ENCODE peak calls at places on chromosomes 12 and 14, in seven cellular contexts. One of them, this sample, is unnamed.

GRCh38 chr12:92039048-92039447 is 106.6 kb downstream of the BTG1 start:
- DNase-seq in mammary epithelial cell: no peak
- DNase-seq in endodermal cell: no peak
- DNase-seq in OCI-LY7: no peak
- DNase-seq in stomach: no peak
- DNase-seq in colonic mucosa: no peak
- DNase-seq in lung: no peak
- DNase-seq in this sample: no peak

GRCh38 chr14:39169541-39169900 is 612 bp downstream of the TRAPPC6B start:
- DNase-seq in colonic mucosa: peak; percentile 24
- DNase-seq in OCI-LY7: no peak
- DNase-seq in endodermal cell: no peak
- DNase-seq in stomach: no peak
- DNase-seq in mammary epithelial cell: peak; percentile 39
- DNase-seq in lung: peak; percentile 51
- DNase-seq in this sample: no peak

GRCh38 chr12:124928095-124928911 is 13.9 kb upstream of the UBC start:
- DNase-seq in lung: peak; percentile 88
- DNase-seq in stomach: peak; percentile 81
- DNase-seq in OCI-LY7: no peak
- DNase-seq in endodermal cell: no peak
- DNase-seq in colonic mucosa: peak; percentile 77
- DNase-seq in mammary epithelial cell: peak; percentile 99
- DNase-seq in this sample: peak; percentile 92

GRCh38 chr14:88868558-88869159 is 44.2 kb downstream of the TTC8 start:
- DNase-seq in mammary epithelial cell: peak; percentile 39
- DNase-seq in endodermal cell: no peak
- DNase-seq in colonic mucosa: no peak
- DNase-seq in OCI-LY7: peak; percentile 21
- DNase-seq in stomach: no peak
- DNase-seq in lung: no peak
- DNase-seq in this sample: no peak

GRCh38 chr14:29426083-29426482 is 501.6 kb downstream of the PRKD1 start:
- DNase-seq in OCI-LY7: no peak
- DNase-seq in colonic mucosa: no peak
- DNase-seq in mammary epithelial cell: no peak
- DNase-seq in stomach: no peak
- DNase-seq in endodermal cell: no peak
- DNase-seq in lung: no peak
- DNase-seq in this sample: no peak

GRCh38 chr12:55822228-55822627 is 4.4 kb downstream of the ORMDL2 start:
- DNase-seq in endodermal cell: peak; percentile 87
- DNase-seq in lung: no peak
- DNase-seq in stomach: no peak
- DNase-seq in OCI-LY7: no peak
- DNase-seq in mammary epithelial cell: no peak
- DNase-seq in colonic mucosa: peak; percentile 37
- DNase-seq in this sample: no peak

GRCh38 chr14:80200093-80200492 is 11.2 kb downstream of the DIO2 start:
- DNase-seq in stomach: no peak
- DNase-seq in mammary epithelial cell: no peak
- DNase-seq in colonic mucosa: no peak
- DNase-seq in OCI-LY7: no peak
- DNase-seq in endodermal cell: no peak
- DNase-seq in lung: no peak
- DNase-seq in this sample: no peak

GRCh38 chr12:71306808-71307207 is 132.8 kb upstream of the LGR5 start:
- DNase-seq in mammary epithelial cell: peak; percentile 12
- DNase-seq in OCI-LY7: no peak
- DNase-seq in colonic mucosa: no peak
- DNase-seq in stomach: no peak
- DNase-seq in lung: no peak
- DNase-seq in endodermal cell: no peak
- DNase-seq in this sample: no peak

GRCh38 chr12:42969357-42969756 is 379.8 kb upstream of the PRICKLE1 start:
- DNase-seq in endodermal cell: no peak
- DNase-seq in colonic mucosa: no peak
- DNase-seq in stomach: no peak
- DNase-seq in lung: no peak
- DNase-seq in mammary epithelial cell: no peak
- DNase-seq in OCI-LY7: no peak
- DNase-seq in this sample: no peak

GRCh38 chr14:61585598-61586538 is 109.4 kb upstream of the HIF1A start:
- DNase-seq in endodermal cell: peak; percentile 30
- DNase-seq in colonic mucosa: peak; percentile 76
- DNase-seq in OCI-LY7: no peak
- DNase-seq in mammary epithelial cell: no peak
- DNase-seq in lung: peak; percentile 37
- DNase-seq in stomach: peak; percentile 61
- DNase-seq in this sample: peak; percentile 69

GRCh38 chr12:45763381-45763780 is 33.9 kb downstream of the ARID2 start:
- DNase-seq in colonic mucosa: no peak
- DNase-seq in stomach: no peak
- DNase-seq in OCI-LY7: no peak
- DNase-seq in mammary epithelial cell: no peak
- DNase-seq in endodermal cell: no peak
- DNase-seq in lung: no peak
- DNase-seq in this sample: no peak

GRCh38 chr14:55151601-55152000 is 22.5 kb downstream of the LGALS3 start:
- DNase-seq in colonic mucosa: no peak
- DNase-seq in OCI-LY7: no peak
- DNase-seq in endodermal cell: no peak
- DNase-seq in lung: no peak
- DNase-seq in mammary epithelial cell: no peak
- DNase-seq in stomach: no peak
- DNase-seq in this sample: no peak

GRCh38 chr14:103520657-103521437 is 1.8 kb downstream of the CKB start:
- DNase-seq in mammary epithelial cell: peak; percentile 46
- DNase-seq in lung: peak; percentile 81
- DNase-seq in colonic mucosa: peak; percentile 83
- DNase-seq in stomach: peak; percentile 87
- DNase-seq in endodermal cell: peak; percentile 94
- DNase-seq in OCI-LY7: peak; percentile 48
- DNase-seq in this sample: peak; percentile 86

GRCh38 chr12:56683-57346 is 9.8 kb upstream of the IQSEC3 start:
- DNase-seq in mammary epithelial cell: peak; percentile 27
- DNase-seq in endodermal cell: peak; percentile 66
- DNase-seq in stomach: no peak
- DNase-seq in colonic mucosa: no peak
- DNase-seq in OCI-LY7: no peak
- DNase-seq in lung: no peak
- DNase-seq in this sample: no peak

GRCh38 chr12:41202051-41202450 is 13.9 kb downstream of the PDZRN4 start:
- DNase-seq in OCI-LY7: no peak
- DNase-seq in colonic mucosa: no peak
- DNase-seq in lung: no peak
- DNase-seq in endodermal cell: no peak
- DNase-seq in mammary epithelial cell: no peak
- DNase-seq in stomach: no peak
- DNase-seq in this sample: no peak

GRCh38 chr12:60194682-60195081 is 598.9 kb downstream of the SLC16A7 start:
- DNase-seq in endodermal cell: no peak
- DNase-seq in mammary epithelial cell: peak; percentile 35
- DNase-seq in lung: no peak
- DNase-seq in stomach: no peak
- DNase-seq in OCI-LY7: no peak
- DNase-seq in colonic mucosa: no peak
- DNase-seq in this sample: no peak

GRCh38 chr12:60191676-60192359 is 596.0 kb downstream of the SLC16A7 start:
- DNase-seq in stomach: no peak
- DNase-seq in OCI-LY7: no peak
- DNase-seq in mammary epithelial cell: peak; percentile 39
- DNase-seq in lung: no peak
- DNase-seq in colonic mucosa: no peak
- DNase-seq in endodermal cell: no peak
- DNase-seq in this sample: no peak

GRCh38 chr12:60197589-60197988 is 601.8 kb downstream of the SLC16A7 start:
- DNase-seq in stomach: no peak
- DNase-seq in OCI-LY7: no peak
- DNase-seq in lung: no peak
- DNase-seq in mammary epithelial cell: peak; percentile 35
- DNase-seq in endodermal cell: no peak
- DNase-seq in colonic mucosa: no peak
- DNase-seq in this sample: no peak

GRCh38 chr12:60195483-60195882 is 599.7 kb downstream of the SLC16A7 start:
- DNase-seq in colonic mucosa: no peak
- DNase-seq in OCI-LY7: no peak
- DNase-seq in lung: no peak
- DNase-seq in endodermal cell: no peak
- DNase-seq in mammary epithelial cell: no peak
- DNase-seq in stomach: no peak
- DNase-seq in this sample: no peak

GRCh38 chr12:60196366-60196765 is 600.5 kb downstream of the SLC16A7 start:
- DNase-seq in colonic mucosa: no peak
- DNase-seq in stomach: no peak
- DNase-seq in OCI-LY7: no peak
- DNase-seq in lung: no peak
- DNase-seq in endodermal cell: no peak
- DNase-seq in mammary epithelial cell: no peak
- DNase-seq in this sample: no peak
- H3K4me1 ChIP-seq in colonic mucosa: no peaks in the 10 kb centered on the region
- H3K4me1 ChIP-seq in stomach: no peaks in the 10 kb centered on the region
- H3K4me1 ChIP-seq in OCI-LY7: no peaks in the 10 kb centered on the region
- H3K4me1 ChIP-seq in lung: no peaks in the 10 kb centered on the region
- H3K4me1 ChIP-seq in endodermal cell: no peaks in the 10 kb centered on the region
- H3K4me1 ChIP-seq in mammary epithelial cell: peaks cover 2% of the 10 kb centered on the region
- H3K4me1 ChIP-seq in this sample: no peaks in the 10 kb centered on the region

DNA sequence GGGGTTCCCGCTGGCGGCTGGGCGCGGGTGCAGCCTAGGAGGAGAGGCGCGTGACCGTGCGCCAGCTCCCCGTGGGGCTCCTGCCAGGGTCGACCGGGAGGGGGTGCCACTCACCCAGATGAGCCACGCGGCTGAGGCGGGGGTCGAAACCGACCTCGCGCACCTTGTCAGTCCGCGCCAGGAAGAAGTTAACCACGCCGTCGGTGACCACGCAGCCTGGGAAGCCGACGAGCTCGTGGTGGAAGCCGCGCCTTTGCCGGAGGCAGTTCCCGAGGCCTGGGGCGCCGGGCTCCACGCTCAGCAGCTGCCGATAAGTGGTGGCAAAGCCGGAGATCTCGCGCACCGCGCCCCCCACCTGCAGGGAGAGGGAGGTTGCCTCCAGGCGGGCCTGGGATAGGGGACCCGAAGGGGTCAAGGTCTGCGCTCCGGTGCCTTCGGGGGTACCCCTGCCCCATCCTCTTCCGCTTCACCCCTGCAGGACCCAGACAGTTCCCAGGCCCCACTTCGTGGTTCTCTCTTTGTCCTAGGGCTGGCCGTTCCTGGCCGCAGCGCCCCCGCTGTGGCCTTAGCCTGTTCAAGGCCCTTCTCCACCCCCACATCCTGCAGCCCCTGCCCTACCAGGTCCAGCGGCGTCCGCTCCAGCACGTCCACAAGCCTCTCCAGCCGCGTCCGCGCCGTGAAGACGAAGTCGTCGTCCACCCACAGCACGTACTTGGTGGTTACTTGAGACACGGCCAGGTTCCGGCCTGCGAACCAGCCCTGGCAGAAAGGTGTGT is 5.3 kb downstream of the B4GALNT1 start:
- DNase-seq in lung: no peak
- DNase-seq in stomach: no peak
- DNase-seq in OCI-LY7: no peak
- DNase-seq in colonic mucosa: no peak
- DNase-seq in mammary epithelial cell: no peak
- DNase-seq in endodermal cell: peak; percentile 81
- DNase-seq in this sample: no peak
- TF ChIP-seq CTCF in lung: no peak
- TF ChIP-seq CTCF in stomach: no peak
- TF ChIP-seq CTCF in OCI-LY7: no peak
- TF ChIP-seq CTCF in colonic mucosa: no peak
- TF ChIP-seq CTCF in mammary epithelial cell: no peak
- TF ChIP-seq CTCF in endodermal cell: peak; percentile 51
- TF ChIP-seq CTCF in this sample: no peak

DNA sequence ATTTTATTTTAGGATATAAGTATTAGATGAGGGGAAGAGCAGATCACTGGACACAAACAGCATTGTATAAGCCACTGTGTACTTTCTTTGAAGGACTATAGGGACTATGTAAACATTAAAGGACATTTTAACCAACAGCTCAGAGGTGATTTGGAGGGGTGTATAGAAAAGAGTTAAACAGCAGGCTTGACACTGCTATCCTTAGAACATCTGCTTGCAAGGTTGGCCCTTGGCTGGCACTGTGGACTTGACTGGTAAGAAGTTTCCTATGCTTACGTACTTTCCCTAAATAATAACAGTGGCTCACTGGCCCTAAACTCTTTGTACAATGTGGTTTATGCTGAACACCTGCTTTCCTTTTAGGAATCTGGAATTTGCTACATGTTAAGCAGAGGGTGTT is 28.7 kb downstream of the ZFYVE26 start:
- DNase-seq in OCI-LY7: no peak
- DNase-seq in mammary epithelial cell: no peak
- DNase-seq in lung: no peak
- DNase-seq in stomach: no peak
- DNase-seq in endodermal cell: no peak
- DNase-seq in colonic mucosa: no peak
- DNase-seq in this sample: no peak
- H3K36me3 ChIP-seq in OCI-LY7: peaks cover 96% of the 10 kb centered on the region
- H3K36me3 ChIP-seq in mammary epithelial cell: peaks cover 28% of the 10 kb centered on the region
- H3K36me3 ChIP-seq in lung: peaks cover 43% of the 10 kb centered on the region
- H3K36me3 ChIP-seq in stomach: peaks cover 100% of the 10 kb centered on the region
- H3K36me3 ChIP-seq in endodermal cell: peaks cover 95% of the 10 kb centered on the region
- H3K36me3 ChIP-seq in colonic mucosa: peaks cover 11% of the 10 kb centered on the region
- H3K36me3 ChIP-seq in this sample: peaks cover 19% of the 10 kb centered on the region

GRCh38 chr12:105570944-105571343 is 240.5 kb downstream of the C12orf75 start:
- DNase-seq in mammary epithelial cell: no peak
- DNase-seq in stomach: no peak
- DNase-seq in OCI-LY7: no peak
- DNase-seq in colonic mucosa: no peak
- DNase-seq in endodermal cell: peak; percentile 38
- DNase-seq in lung: no peak
- DNase-seq in this sample: no peak

GRCh38 chr12:105569886-105570285 is 239.4 kb downstream of the C12orf75 start:
- DNase-seq in OCI-LY7: no peak
- DNase-seq in mammary epithelial cell: no peak
- DNase-seq in stomach: no peak
- DNase-seq in lung: no peak
- DNase-seq in colonic mucosa: no peak
- DNase-seq in endodermal cell: peak; percentile 5
- DNase-seq in this sample: no peak

GRCh38 chr12:105574056-105574715 is 243.7 kb downstream of the C12orf75 start:
- DNase-seq in OCI-LY7: no peak
- DNase-seq in lung: no peak
- DNase-seq in endodermal cell: no peak
- DNase-seq in stomach: no peak
- DNase-seq in mammary epithelial cell: peak; percentile 64
- DNase-seq in colonic mucosa: no peak
- DNase-seq in this sample: no peak

DNA sequence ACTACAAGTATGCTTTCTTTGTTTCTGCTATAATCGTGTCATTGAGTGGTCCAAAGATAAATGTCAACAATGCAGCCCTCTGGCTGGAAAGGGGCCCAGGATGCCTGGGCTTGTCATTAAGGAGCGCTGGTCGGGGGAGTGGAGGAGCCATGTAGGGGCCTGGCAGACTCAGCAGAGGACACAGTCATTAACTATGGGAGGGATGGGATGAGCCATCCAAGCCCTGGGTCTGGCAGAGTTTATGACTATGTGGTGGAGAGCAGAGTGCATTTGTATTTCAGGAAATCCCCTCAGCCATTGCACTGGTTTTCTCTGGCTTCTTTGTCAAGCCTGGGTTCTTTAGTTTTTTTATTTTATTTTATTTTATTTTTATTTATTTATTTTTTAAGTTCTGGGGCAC is 243.1 kb downstream of the C12orf75 start:
- DNase-seq in mammary epithelial cell: no peak
- DNase-seq in stomach: no peak
- DNase-seq in colonic mucosa: no peak
- DNase-seq in lung: no peak
- DNase-seq in OCI-LY7: no peak
- DNase-seq in endodermal cell: peak; percentile 16
- DNase-seq in this sample: no peak
- H3K4me1 ChIP-seq in mammary epithelial cell: peaks cover 7% of the 10 kb centered on the region
- H3K4me1 ChIP-seq in stomach: no peaks in the 10 kb centered on the region
- H3K4me1 ChIP-seq in colonic mucosa: no peaks in the 10 kb centered on the region
- H3K4me1 ChIP-seq in lung: peaks cover 2% of the 10 kb centered on the region
- H3K4me1 ChIP-seq in OCI-LY7: no peaks in the 10 kb centered on the region
- H3K4me1 ChIP-seq in endodermal cell: no peaks in the 10 kb centered on the region
- H3K4me1 ChIP-seq in this sample: no peaks in the 10 kb centered on the region